ENCODE peak calls at places on chromosomes 1 and 21, in eight cellular contexts. K is MM.1S, L is A549, Z is left lung, J is omental fat pad, H is neural crest cell, V is ovary, Q is K562. D is an unnamed sample.

GRCh38 chr1:111920221-111921024 is 69.0 kb downstream of the KCND3 start:
- DNase-seq in V (no peak), H (no peak), J (no peak), L (no peak), Z (no peak), K (no peak), Q (no peak), D (no peak)

GRCh38 chr1:167223144-167224103 is 2.7 kb downstream of the POU2F1 start:
- DNase-seq in Q (no peak), V (no peak), L (no peak), H (no peak), J (no peak), Z (no peak), K (no peak), D (no peak)

GRCh38 chr1:25001125-25001915 is 71.2 kb upstream of the RUNX3 start:
- DNase-seq in H (no peak), Z (no peak), Q (no peak), L (no peak), V (no peak), J (no peak), K (no peak), D (no peak)

GRCh38 chr1:88180449-88181108 is 503.5 kb upstream of the PKN2 start:
- DNase-seq in J (no peak), K (peak), Z (peak), V (peak), H (peak), L (peak), Q (peak), D (peak)

GRCh38 chr1:94684690-94685089 is 135.5 kb upstream of the SLC44A3 start:
- DNase-seq in L (no peak), J (no peak), V (no peak), K (no peak), Q (no peak), H (no peak), Z (no peak), D (no peak)

GRCh38 chr1:221488531-221488930 is 253.4 kb downstream of the DUSP10 start:
- DNase-seq in H (no peak), Z (no peak), L (no peak), V (no peak), K (no peak), Q (no peak), J (no peak), D (no peak)

GRCh38 chr1:15308135-15308534 is 61.1 kb downstream of the FHAD1 start:
- DNase-seq in V (no peak), Z (no peak), K (no peak), H (no peak), Q (no peak), L (no peak), J (no peak), D (no peak)

GRCh38 chr1:41599912-41600311 is 115.4 kb upstream of the EDN2 start:
- DNase-seq in Q (no peak), H (no peak), Z (no peak), L (no peak), J (no peak), K (no peak), V (no peak), D (no peak)

GRCh38 chr1:38512789-38513188 is 346.8 kb downstream of the RRAGC start:
- DNase-seq in V (no peak), J (no peak), Q (no peak), Z (no peak), L (no peak), H (no peak), K (no peak), D (no peak)

GRCh38 chr1:229190057-229190590 is 80.8 kb upstream of the RAB4A start:
- DNase-seq in H (no peak), L (no peak), V (no peak), Z (no peak), J (no peak), K (no peak), Q (no peak), D (no peak)

GRCh38 chr1:228151526-228151925 is 1.8 kb downstream of the GJC2 start:
- DNase-seq in J (no peak), H (no peak), L (no peak), Z (peak), K (no peak), Q (no peak), V (peak), D (no peak)

GRCh38 chr21:15483138-15483780 is 246.5 kb upstream of the USP25 start:
- DNase-seq in H (peak), L (peak), Z (peak), V (peak), Q (peak), K (peak), J (peak), D (peak)

DNA sequence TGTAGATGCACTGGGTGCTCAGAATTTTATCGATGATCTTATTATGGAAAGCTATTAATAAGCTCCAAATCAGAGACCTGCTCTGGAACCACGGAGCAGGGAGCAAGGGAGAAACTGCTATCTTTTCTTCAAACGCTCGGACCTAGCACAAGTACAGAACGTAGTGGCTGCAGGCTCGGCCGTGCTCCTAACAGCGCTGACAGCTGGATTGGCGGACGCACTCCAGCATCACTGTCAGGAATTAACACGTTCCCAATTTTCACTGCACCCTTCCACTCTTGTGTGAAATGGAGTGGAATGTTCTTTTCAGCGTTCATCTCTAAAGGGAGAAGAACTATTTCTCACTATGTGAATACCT is 107.0 kb downstream of the ZNF281 start:
- DNase-seq in H (no peak), K (no peak), Z (no peak), L (no peak), J (no peak), V (no peak), Q (no peak), D (no peak)
- TF ChIP-seq CTCF in H (no peak), K (no peak), Z (no peak), L (no peak), J (no peak), V (no peak), Q (no peak), D (no peak)

DNA sequence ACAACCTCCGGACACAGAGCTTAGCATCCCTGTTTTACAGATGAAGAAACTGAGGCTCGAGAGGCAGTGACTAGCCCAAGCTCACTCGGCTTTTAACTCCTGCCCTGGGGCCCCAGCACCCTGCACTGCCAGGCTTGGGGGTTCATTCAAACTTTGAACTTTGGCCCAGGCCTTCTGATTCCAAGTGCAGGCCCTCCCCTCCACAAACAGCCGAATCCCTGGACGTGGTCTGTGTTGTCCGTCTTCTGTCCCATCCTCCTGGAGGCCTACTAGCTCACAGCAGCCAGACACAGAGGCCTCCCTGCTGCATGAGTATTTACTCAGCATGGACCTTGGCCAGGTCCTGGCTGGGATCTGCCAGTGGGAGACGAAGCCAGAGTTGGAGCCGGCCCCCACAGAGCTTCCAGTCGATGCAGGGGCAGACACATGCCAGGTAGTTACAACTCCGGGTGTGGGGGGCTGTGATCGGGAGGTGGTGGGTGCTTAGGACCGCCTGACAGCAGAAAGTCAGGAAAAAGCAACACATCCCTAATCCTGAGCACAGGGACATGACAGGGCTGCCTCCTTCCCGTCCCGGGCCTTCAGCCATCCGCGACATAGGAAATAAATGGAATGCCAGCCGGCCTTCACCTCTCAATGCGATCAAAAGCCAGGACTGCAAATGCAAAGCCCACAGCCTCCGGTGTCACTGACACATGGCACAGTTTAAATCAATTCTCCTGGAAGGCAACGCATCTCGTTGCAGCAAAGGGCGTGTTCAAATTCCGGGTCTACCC is 7.4 kb downstream of the IFFO2 start:
- DNase-seq in L (no peak), Q (no peak), H (no peak), V (no peak), Z (no peak), K (no peak), J (no peak), D (no peak)
- TF ChIP-seq CTCF in L (no peak), Q (no peak), H (no peak), V (no peak), Z (no peak), K (no peak), J (no peak), D (no peak)

GRCh38 chr21:32456497-32456918 is 44.0 kb downstream of the EVA1C start:
- DNase-seq in Q (no peak), Z (no peak), K (no peak), L (no peak), H (no peak), J (peak), V (no peak), D (no peak)

GRCh38 chr21:32455548-32455947 is 43.0 kb downstream of the EVA1C start:
- DNase-seq in K (no peak), V (no peak), Z (no peak), L (no peak), H (no peak), J (no peak), Q (no peak), D (no peak)

GRCh38 chr21:32459972-32460371 is 47.5 kb downstream of the EVA1C start:
- DNase-seq in L (no peak), J (no peak), H (no peak), K (no peak), V (no peak), Q (no peak), Z (no peak), D (no peak)

GRCh38 chr21:32457962-32458361 is 45.5 kb downstream of the EVA1C start:
- DNase-seq in K (no peak), J (no peak), L (no peak), H (no peak), Z (no peak), Q (no peak), V (no peak), D (no peak)

GRCh38 chr21:32457360-32457840 is 44.9 kb downstream of the EVA1C start:
- DNase-seq in L (no peak), Z (peak), V (peak), Q (peak), H (no peak), J (no peak), K (no peak), D (peak)
- TF ChIP-seq CTCF in L (no peak), Z (no peak), V (peak), Q (no peak), H (no peak), J (no peak), K (no peak), D (no peak)

GRCh38 chr21:45377866-45378257 is 27.1 kb upstream of the COL18A1 start:
- DNase-seq in L (no peak), J (no peak), H (no peak), V (no peak), Q (no peak), K (no peak), Z (no peak), D (no peak)

GRCh38 chr21:45379901-45380330 is 25.0 kb upstream of the COL18A1 start:
- DNase-seq in Z (peak), V (no peak), K (no peak), H (no peak), L (no peak), Q (no peak), J (no peak), D (no peak)

GRCh38 chr21:45378258-45378966 is 26.6 kb upstream of the COL18A1 start:
- DNase-seq in Z (peak), L (no peak), K (no peak), V (no peak), Q (no peak), J (no peak), H (no peak), D (no peak)

GRCh38 chr21:45380566-45380965 is 24.4 kb upstream of the COL18A1 start:
- DNase-seq in H (no peak), L (no peak), J (no peak), Z (peak), V (peak), K (no peak), Q (no peak), D (no peak)

GRCh38 chr21:45379171-45379900 is 25.6 kb upstream of the COL18A1 start:
- DNase-seq in Z (peak), H (no peak), K (no peak), L (no peak), Q (no peak), J (no peak), V (peak), D (peak)
- TF ChIP-seq CTCF in Z (no peak), H (no peak), K (no peak), L (no peak), Q (no peak), J (no peak), V (no peak), D (no peak)

GRCh38 chr1:79259390-79260336 is 253.1 kb upstream of the ADGRL4 start:
- DNase-seq in Z (no peak), V (no peak), J (no peak), K (peak), H (no peak), L (peak), Q (no peak), D (no peak)
- TF ChIP-seq CTCF in Z (peak), V (no peak), J (no peak), K (peak), H (peak), L (peak), Q (no peak), D (no peak)

D was measured in pancreas.